ENCODE peak calls at places on chromosomes 12 and 14, in six cellular contexts. One of them, this sample, is unnamed.

GRCh38 chr12:93247313-93248057 is 130.2 kb upstream of the NUDT4 start:
- DNase-seq in left ventricle myocardium inferior: no peak
- DNase-seq in CD4-positive, alpha-beta T cell: no peak
- DNase-seq in GM12865: no peak
- DNase-seq in AG10803: no peak
- DNase-seq in PC-9: no peak
- DNase-seq in this sample: no peak

GRCh38 chr12:41923351-41923750 is 221.3 kb downstream of the GXYLT1 start:
- DNase-seq in GM12865: no peak
- DNase-seq in CD4-positive, alpha-beta T cell: no peak
- DNase-seq in PC-9: no peak
- DNase-seq in AG10803: no peak
- DNase-seq in left ventricle myocardium inferior: no peak
- DNase-seq in this sample: no peak

GRCh38 chr12:49885118-49885517 is 18.6 kb downstream of the FAIM2 start:
- DNase-seq in AG10803: no peak
- DNase-seq in left ventricle myocardium inferior: no peak
- DNase-seq in GM12865: no peak
- DNase-seq in CD4-positive, alpha-beta T cell: no peak
- DNase-seq in PC-9: no peak
- DNase-seq in this sample: no peak

GRCh38 chr14:70640938-70641547 is 673 bp upstream of the TTC9 start:
- DNase-seq in AG10803: no peak
- DNase-seq in GM12865: peak
- DNase-seq in CD4-positive, alpha-beta T cell: peak
- DNase-seq in left ventricle myocardium inferior: no peak
- DNase-seq in PC-9: peak
- DNase-seq in this sample: peak

GRCh38 chr12:43069768-43070221 is 480.2 kb upstream of the PRICKLE1 start:
- DNase-seq in GM12865: no peak
- DNase-seq in left ventricle myocardium inferior: peak
- DNase-seq in AG10803: no peak
- DNase-seq in PC-9: no peak
- DNase-seq in CD4-positive, alpha-beta T cell: no peak
- DNase-seq in this sample: no peak

GRCh38 chr14:76922092-76922491 is 95.9 kb downstream of the LRRC74A start:
- DNase-seq in CD4-positive, alpha-beta T cell: no peak
- DNase-seq in GM12865: no peak
- DNase-seq in PC-9: no peak
- DNase-seq in left ventricle myocardium inferior: no peak
- DNase-seq in AG10803: no peak
- DNase-seq in this sample: no peak

GRCh38 chr14:37673439-37673838 is 78.0 kb downstream of the TTC6 start:
- DNase-seq in AG10803: no peak
- DNase-seq in PC-9: no peak
- DNase-seq in GM12865: no peak
- DNase-seq in CD4-positive, alpha-beta T cell: no peak
- DNase-seq in left ventricle myocardium inferior: no peak
- DNase-seq in this sample: no peak

GRCh38 chr12:3988519-3989217 is 115.5 kb upstream of the PARP11 start:
- DNase-seq in left ventricle myocardium inferior: no peak
- DNase-seq in CD4-positive, alpha-beta T cell: no peak
- DNase-seq in AG10803: no peak
- DNase-seq in GM12865: peak
- DNase-seq in PC-9: no peak
- DNase-seq in this sample: no peak

GRCh38 chr12:122437656-122438121 is 15.2 kb upstream of the CLIP1 start:
- DNase-seq in GM12865: no peak
- DNase-seq in PC-9: no peak
- DNase-seq in left ventricle myocardium inferior: peak
- DNase-seq in AG10803: peak
- DNase-seq in CD4-positive, alpha-beta T cell: no peak
- DNase-seq in this sample: no peak

GRCh38 chr12:19196959-19197630 is 67.6 kb downstream of the PLEKHA5 start:
- DNase-seq in left ventricle myocardium inferior: no peak
- DNase-seq in GM12865: no peak
- DNase-seq in AG10803: no peak
- DNase-seq in PC-9: no peak
- DNase-seq in CD4-positive, alpha-beta T cell: no peak
- DNase-seq in this sample: no peak

GRCh38 chr14:77036484-77037337 is 8.2 kb upstream of the IRF2BPL start:
- DNase-seq in GM12865: peak
- DNase-seq in AG10803: no peak
- DNase-seq in CD4-positive, alpha-beta T cell: no peak
- DNase-seq in left ventricle myocardium inferior: no peak
- DNase-seq in PC-9: peak
- DNase-seq in this sample: no peak

GRCh38 chr14:30214014-30214413 is 286.4 kb upstream of the PRKD1 start:
- DNase-seq in CD4-positive, alpha-beta T cell: no peak
- DNase-seq in GM12865: no peak
- DNase-seq in AG10803: peak
- DNase-seq in left ventricle myocardium inferior: no peak
- DNase-seq in PC-9: no peak
- DNase-seq in this sample: no peak

GRCh38 chr14:61334197-61334701 is 12.9 kb downstream of the PRKCH start:
- DNase-seq in CD4-positive, alpha-beta T cell: no peak
- DNase-seq in AG10803: no peak
- DNase-seq in PC-9: no peak
- DNase-seq in GM12865: no peak
- DNase-seq in left ventricle myocardium inferior: no peak
- DNase-seq in this sample: no peak

GRCh38 chr12:53324113-53324778 is 2.8 kb upstream of the AAAS start:
- DNase-seq in left ventricle myocardium inferior: peak
- DNase-seq in AG10803: no peak
- DNase-seq in CD4-positive, alpha-beta T cell: peak
- DNase-seq in GM12865: peak
- DNase-seq in PC-9: no peak
- DNase-seq in this sample: no peak

GRCh38 chr14:75101491-75101890 is 25.4 kb downstream of the NEK9 start:
- DNase-seq in GM12865: no peak
- DNase-seq in left ventricle myocardium inferior: no peak
- DNase-seq in CD4-positive, alpha-beta T cell: no peak
- DNase-seq in PC-9: no peak
- DNase-seq in AG10803: no peak
- DNase-seq in this sample: no peak

GRCh38 chr12:57864382-57864781 is 17.9 kb upstream of the CTDSP2 start:
- DNase-seq in PC-9: no peak
- DNase-seq in left ventricle myocardium inferior: no peak
- DNase-seq in CD4-positive, alpha-beta T cell: no peak
- DNase-seq in GM12865: no peak
- DNase-seq in AG10803: peak
- DNase-seq in this sample: no peak

GRCh38 chr14:57549765-57550420 is 56.2 kb upstream of the CCDC198 start:
- DNase-seq in GM12865: no peak
- DNase-seq in CD4-positive, alpha-beta T cell: no peak
- DNase-seq in left ventricle myocardium inferior: no peak
- DNase-seq in AG10803: no peak
- DNase-seq in PC-9: no peak
- DNase-seq in this sample: no peak

GRCh38 chr14:20626274-20626673 is 15.2 kb downstream of the OR6S1 start:
- DNase-seq in CD4-positive, alpha-beta T cell: no peak
- DNase-seq in GM12865: no peak
- DNase-seq in left ventricle myocardium inferior: no peak
- DNase-seq in PC-9: no peak
- DNase-seq in AG10803: no peak
- DNase-seq in this sample: no peak

GRCh38 chr12:27780612-27781408 is 774 bp upstream of the MANSC4 start:
- DNase-seq in GM12865: peak
- DNase-seq in PC-9: peak
- DNase-seq in AG10803: peak
- DNase-seq in CD4-positive, alpha-beta T cell: peak
- DNase-seq in left ventricle myocardium inferior: peak
- DNase-seq in this sample: peak

GRCh38 chr12:10113085-10113484 is 14.3 kb upstream of the CLEC1A start:
- DNase-seq in PC-9: no peak
- DNase-seq in left ventricle myocardium inferior: no peak
- DNase-seq in AG10803: peak
- DNase-seq in CD4-positive, alpha-beta T cell: no peak
- DNase-seq in GM12865: no peak
- DNase-seq in this sample: no peak

GRCh38 chr14:92897922-92898599 is 24.9 kb upstream of the CHGA start:
- DNase-seq in AG10803: no peak
- DNase-seq in PC-9: no peak
- DNase-seq in GM12865: peak
- DNase-seq in left ventricle myocardium inferior: no peak
- DNase-seq in CD4-positive, alpha-beta T cell: no peak
- DNase-seq in this sample: no peak

GRCh38 chr12:47236109-47236714 is 156.5 kb upstream of the AMIGO2 start:
- DNase-seq in GM12865: no peak
- DNase-seq in CD4-positive, alpha-beta T cell: no peak
- DNase-seq in PC-9: no peak
- DNase-seq in left ventricle myocardium inferior: no peak
- DNase-seq in AG10803: peak
- DNase-seq in this sample: no peak

GRCh38 chr14:97432586-97432985 is 635.4 kb downstream of the VRK1 start:
- DNase-seq in CD4-positive, alpha-beta T cell: no peak
- DNase-seq in PC-9: no peak
- DNase-seq in left ventricle myocardium inferior: no peak
- DNase-seq in GM12865: peak
- DNase-seq in AG10803: no peak
- DNase-seq in this sample: no peak

GRCh38 chr12:56987551-56988053 is 18.7 kb downstream of the ZBTB39 start:
- DNase-seq in GM12865: peak
- DNase-seq in CD4-positive, alpha-beta T cell: peak
- DNase-seq in PC-9: no peak
- DNase-seq in AG10803: peak
- DNase-seq in left ventricle myocardium inferior: peak
- DNase-seq in this sample: peak

GRCh38 chr12:48758186-48758585 is 30.7 kb downstream of the ADCY6 start:
- DNase-seq in GM12865: no peak
- DNase-seq in CD4-positive, alpha-beta T cell: no peak
- DNase-seq in AG10803: peak
- DNase-seq in left ventricle myocardium inferior: no peak
- DNase-seq in PC-9: no peak
- DNase-seq in this sample: no peak
- TF ChIP-seq CTCF in GM12865: no peak
- TF ChIP-seq CTCF in CD4-positive, alpha-beta T cell: no peak
- TF ChIP-seq CTCF in AG10803: no peak
- TF ChIP-seq CTCF in left ventricle myocardium inferior: no peak
- TF ChIP-seq CTCF in PC-9: no peak
- TF ChIP-seq CTCF in this sample: no peak

DNA sequence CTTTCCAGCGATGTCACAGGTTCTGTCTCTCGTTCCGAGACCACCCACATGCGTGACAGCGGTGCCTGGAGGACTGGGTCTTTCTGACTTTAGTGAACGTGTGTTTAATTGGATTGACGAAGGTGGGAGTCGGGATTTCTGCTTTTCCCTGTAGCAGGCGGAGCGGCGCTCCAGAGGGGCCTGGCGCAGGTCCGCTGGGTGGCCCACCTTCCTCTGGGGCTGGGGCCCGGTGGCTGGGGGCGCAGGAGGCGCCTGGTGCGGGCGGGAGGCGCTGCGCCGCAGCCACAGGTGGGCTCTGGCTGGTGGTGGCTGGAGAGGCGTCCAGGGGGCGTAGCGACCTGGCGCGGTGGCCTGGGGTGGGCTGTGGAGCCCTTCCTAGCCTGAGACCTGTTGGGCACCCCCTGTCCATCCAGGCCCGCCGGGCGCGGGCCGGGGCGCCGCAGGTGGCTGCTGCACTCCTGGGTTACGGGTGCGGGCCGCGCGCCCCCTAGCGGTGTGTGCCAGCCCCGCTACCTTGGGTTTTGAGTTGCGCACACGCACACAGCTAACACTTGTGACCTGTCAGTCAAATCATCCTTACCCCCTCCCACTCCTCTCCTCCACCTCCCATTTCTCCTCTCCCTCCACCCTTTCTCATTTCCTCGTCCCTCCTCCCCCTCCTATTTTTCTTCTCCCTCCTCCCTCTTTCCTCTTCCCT is 2.0 kb downstream of the MEG3 start:
- DNase-seq in GM12865: no peak
- DNase-seq in AG10803: peak
- DNase-seq in CD4-positive, alpha-beta T cell: no peak
- DNase-seq in left ventricle myocardium inferior: no peak
- DNase-seq in PC-9: no peak
- DNase-seq in this sample: no peak
- TF ChIP-seq CTCF in GM12865: no peak
- TF ChIP-seq CTCF in AG10803: peak
- TF ChIP-seq CTCF in CD4-positive, alpha-beta T cell: no peak
- TF ChIP-seq CTCF in left ventricle myocardium inferior: peak
- TF ChIP-seq CTCF in PC-9: no peak
- TF ChIP-seq CTCF in this sample: no peak

GRCh38 chr12:20599757-20600156 is 95.4 kb upstream of the SLCO1C1 start:
- DNase-seq in PC-9: no peak
- DNase-seq in GM12865: no peak
- DNase-seq in left ventricle myocardium inferior: no peak
- DNase-seq in CD4-positive, alpha-beta T cell: no peak
- DNase-seq in AG10803: peak
- DNase-seq in this sample: no peak

GRCh38 chr12:20604408-20604807 is 90.7 kb upstream of the SLCO1C1 start:
- DNase-seq in GM12865: no peak
- DNase-seq in PC-9: no peak
- DNase-seq in CD4-positive, alpha-beta T cell: no peak
- DNase-seq in left ventricle myocardium inferior: no peak
- DNase-seq in AG10803: no peak
- DNase-seq in this sample: no peak

GRCh38 chr12:20596036-20596435 is 99.1 kb upstream of the SLCO1C1 start:
- DNase-seq in left ventricle myocardium inferior: no peak
- DNase-seq in AG10803: no peak
- DNase-seq in PC-9: no peak
- DNase-seq in CD4-positive, alpha-beta T cell: no peak
- DNase-seq in GM12865: no peak
- DNase-seq in this sample: no peak

GRCh38 chr12:20602671-20603402 is 92.3 kb upstream of the SLCO1C1 start:
- DNase-seq in AG10803: peak
- DNase-seq in GM12865: no peak
- DNase-seq in CD4-positive, alpha-beta T cell: no peak
- DNase-seq in PC-9: no peak
- DNase-seq in left ventricle myocardium inferior: no peak
- DNase-seq in this sample: no peak

DNA sequence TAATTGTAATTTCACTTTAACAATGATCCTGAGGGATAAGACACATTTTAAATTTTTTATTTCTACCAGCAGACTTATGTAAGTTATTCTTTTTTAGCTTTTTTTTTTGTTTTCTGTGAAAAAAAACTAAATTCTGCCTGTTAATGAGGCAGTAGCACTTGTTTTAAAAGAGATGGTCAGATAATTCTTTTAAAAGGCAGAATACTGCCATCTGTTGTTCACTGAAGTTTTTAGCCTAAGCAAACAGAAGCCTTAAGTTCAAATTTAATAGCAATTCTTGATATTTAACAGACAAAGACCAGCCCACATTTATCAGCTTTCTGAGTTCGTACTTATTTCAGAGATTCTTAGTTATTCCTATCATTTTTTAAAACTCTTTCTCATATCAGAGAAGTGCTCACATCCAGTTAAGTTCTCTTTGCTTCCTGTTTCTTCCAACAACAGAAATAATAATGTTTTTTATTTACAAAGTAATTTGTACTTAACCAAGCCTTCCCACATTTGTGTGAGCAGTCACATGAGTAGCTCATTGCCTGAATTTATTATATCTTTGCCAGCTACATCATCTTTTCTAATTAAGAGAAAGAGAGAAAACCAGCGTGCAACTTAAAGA is 93.4 kb upstream of the SLCO1C1 start:
- DNase-seq in PC-9: no peak
- DNase-seq in left ventricle myocardium inferior: no peak
- DNase-seq in CD4-positive, alpha-beta T cell: no peak
- DNase-seq in AG10803: peak
- DNase-seq in GM12865: peak
- DNase-seq in this sample: no peak
- TF ChIP-seq CTCF in PC-9: peak
- TF ChIP-seq CTCF in left ventricle myocardium inferior: peak
- TF ChIP-seq CTCF in CD4-positive, alpha-beta T cell: no peak
- TF ChIP-seq CTCF in AG10803: peak
- TF ChIP-seq CTCF in GM12865: no peak
- TF ChIP-seq CTCF in this sample: no peak

GRCh38 chr12:78181544-78182162 is 351.0 kb downstream of the NAV3 start:
- DNase-seq in AG10803: peak
- DNase-seq in GM12865: peak
- DNase-seq in left ventricle myocardium inferior: no peak
- DNase-seq in CD4-positive, alpha-beta T cell: no peak
- DNase-seq in PC-9: no peak
- DNase-seq in this sample: peak
- TF ChIP-seq CTCF in AG10803: peak
- TF ChIP-seq CTCF in GM12865: peak
- TF ChIP-seq CTCF in left ventricle myocardium inferior: peak
- TF ChIP-seq CTCF in CD4-positive, alpha-beta T cell: no peak
- TF ChIP-seq CTCF in PC-9: peak
- TF ChIP-seq CTCF in this sample: peak

This sample was measured in Calu3.